ENCODE peak calls at places on chromosome 12, in ten cellular contexts. One of them, this sample, is unnamed.

GRCh38 chr12:107801150-107801549 is 26.6 kb downstream of the ASCL4 start:
- DNase-seq in cerebellar cortex: no peak
- DNase-seq in activated T-cell treated with anti-CD3 and anti-CD28 coated beads for 48 hours: no peak
- DNase-seq in activated CD4-positive, alpha-beta T cell treated with anti-CD3 and anti-CD28 coated beads for 4 hours: no peak
- DNase-seq in upper lobe of right lung: no peak
- DNase-seq in globus pallidus: no peak
- DNase-seq in lung: no peak
- DNase-seq in HCEC 1CT: no peak
- DNase-seq in ACHN: no peak
- DNase-seq in NCI-H2029 treated with DMSO at 0.1 percent for 48 hours: no peak
- DNase-seq in this sample: no peak

GRCh38 chr12:92987362-92987761 is 58.3 kb upstream of the EEA1 start:
- DNase-seq in globus pallidus: peak; percentile 77
- DNase-seq in activated CD4-positive, alpha-beta T cell treated with anti-CD3 and anti-CD28 coated beads for 4 hours: peak; percentile 9
- DNase-seq in upper lobe of right lung: no peak
- DNase-seq in cerebellar cortex: peak; percentile 78
- DNase-seq in lung: no peak
- DNase-seq in activated T-cell treated with anti-CD3 and anti-CD28 coated beads for 48 hours: no peak
- DNase-seq in HCEC 1CT: peak; percentile 77
- DNase-seq in ACHN: peak; percentile 84
- DNase-seq in NCI-H2029 treated with DMSO at 0.1 percent for 48 hours: peak; percentile 53
- DNase-seq in this sample: no peak

GRCh38 chr12:12954361-12954760 is 2.4 kb upstream of the GPRC5D start:
- DNase-seq in HCEC 1CT: no peak
- DNase-seq in upper lobe of right lung: no peak
- DNase-seq in ACHN: no peak
- DNase-seq in activated CD4-positive, alpha-beta T cell treated with anti-CD3 and anti-CD28 coated beads for 4 hours: no peak
- DNase-seq in activated T-cell treated with anti-CD3 and anti-CD28 coated beads for 48 hours: no peak
- DNase-seq in globus pallidus: no peak
- DNase-seq in NCI-H2029 treated with DMSO at 0.1 percent for 48 hours: no peak
- DNase-seq in lung: no peak
- DNase-seq in cerebellar cortex: no peak
- DNase-seq in this sample: no peak

GRCh38 chr12:82896979-82897378 is 210.3 kb downstream of the TMTC2 start:
- DNase-seq in activated T-cell treated with anti-CD3 and anti-CD28 coated beads for 48 hours: no peak
- DNase-seq in ACHN: peak; percentile 51
- DNase-seq in NCI-H2029 treated with DMSO at 0.1 percent for 48 hours: no peak
- DNase-seq in globus pallidus: no peak
- DNase-seq in lung: no peak
- DNase-seq in HCEC 1CT: no peak
- DNase-seq in cerebellar cortex: peak; percentile 19
- DNase-seq in activated CD4-positive, alpha-beta T cell treated with anti-CD3 and anti-CD28 coated beads for 4 hours: no peak
- DNase-seq in upper lobe of right lung: no peak
- DNase-seq in this sample: no peak

GRCh38 chr12:32261638-32262037 is 137.7 kb upstream of the FGD4 start:
- DNase-seq in activated T-cell treated with anti-CD3 and anti-CD28 coated beads for 48 hours: no peak
- DNase-seq in cerebellar cortex: peak; percentile 15
- DNase-seq in upper lobe of right lung: no peak
- DNase-seq in NCI-H2029 treated with DMSO at 0.1 percent for 48 hours: no peak
- DNase-seq in lung: no peak
- DNase-seq in ACHN: peak; percentile 59
- DNase-seq in globus pallidus: no peak
- DNase-seq in activated CD4-positive, alpha-beta T cell treated with anti-CD3 and anti-CD28 coated beads for 4 hours: no peak
- DNase-seq in HCEC 1CT: no peak
- DNase-seq in this sample: peak; percentile 2

GRCh38 chr12:34298176-34298970 is 276.1 kb downstream of the ALG10 start:
- DNase-seq in cerebellar cortex: no peak
- DNase-seq in globus pallidus: no peak
- DNase-seq in HCEC 1CT: no peak
- DNase-seq in upper lobe of right lung: peak; percentile 52
- DNase-seq in activated T-cell treated with anti-CD3 and anti-CD28 coated beads for 48 hours: no peak
- DNase-seq in activated CD4-positive, alpha-beta T cell treated with anti-CD3 and anti-CD28 coated beads for 4 hours: no peak
- DNase-seq in ACHN: no peak
- DNase-seq in NCI-H2029 treated with DMSO at 0.1 percent for 48 hours: no peak
- DNase-seq in lung: no peak
- DNase-seq in this sample: no peak

GRCh38 chr12:2752676-2753371 is 41.9 kb upstream of the FKBP4 start:
- DNase-seq in lung: peak; percentile 67
- DNase-seq in HCEC 1CT: peak; percentile 21
- DNase-seq in activated CD4-positive, alpha-beta T cell treated with anti-CD3 and anti-CD28 coated beads for 4 hours: peak; percentile 58
- DNase-seq in globus pallidus: peak; percentile 41
- DNase-seq in NCI-H2029 treated with DMSO at 0.1 percent for 48 hours: no peak
- DNase-seq in upper lobe of right lung: peak; percentile 87
- DNase-seq in cerebellar cortex: no peak
- DNase-seq in ACHN: peak; percentile 82
- DNase-seq in activated T-cell treated with anti-CD3 and anti-CD28 coated beads for 48 hours: peak; percentile 71
- DNase-seq in this sample: peak; percentile 34

GRCh38 chr12:60148831-60149230 is 553.0 kb downstream of the SLC16A7 start:
- DNase-seq in activated CD4-positive, alpha-beta T cell treated with anti-CD3 and anti-CD28 coated beads for 4 hours: no peak
- DNase-seq in upper lobe of right lung: no peak
- DNase-seq in activated T-cell treated with anti-CD3 and anti-CD28 coated beads for 48 hours: no peak
- DNase-seq in ACHN: peak; percentile 46
- DNase-seq in cerebellar cortex: no peak
- DNase-seq in lung: no peak
- DNase-seq in globus pallidus: no peak
- DNase-seq in HCEC 1CT: peak; percentile 96
- DNase-seq in NCI-H2029 treated with DMSO at 0.1 percent for 48 hours: no peak
- DNase-seq in this sample: no peak

GRCh38 chr12:47238665-47239064 is 158.9 kb upstream of the AMIGO2 start:
- DNase-seq in lung: no peak
- DNase-seq in globus pallidus: no peak
- DNase-seq in cerebellar cortex: no peak
- DNase-seq in ACHN: no peak
- DNase-seq in NCI-H2029 treated with DMSO at 0.1 percent for 48 hours: no peak
- DNase-seq in HCEC 1CT: no peak
- DNase-seq in upper lobe of right lung: no peak
- DNase-seq in activated CD4-positive, alpha-beta T cell treated with anti-CD3 and anti-CD28 coated beads for 4 hours: no peak
- DNase-seq in activated T-cell treated with anti-CD3 and anti-CD28 coated beads for 48 hours: no peak
- DNase-seq in this sample: no peak

GRCh38 chr12:130479401-130480125 is 141.9 kb downstream of the PIWIL1 start:
- DNase-seq in cerebellar cortex: no peak
- DNase-seq in lung: no peak
- DNase-seq in ACHN: no peak
- DNase-seq in globus pallidus: no peak
- DNase-seq in NCI-H2029 treated with DMSO at 0.1 percent for 48 hours: no peak
- DNase-seq in activated CD4-positive, alpha-beta T cell treated with anti-CD3 and anti-CD28 coated beads for 4 hours: no peak
- DNase-seq in upper lobe of right lung: no peak
- DNase-seq in HCEC 1CT: no peak
- DNase-seq in activated T-cell treated with anti-CD3 and anti-CD28 coated beads for 48 hours: no peak
- DNase-seq in this sample: no peak

GRCh38 chr12:24780969-24781368 is 167.9 kb downstream of the BCAT1 start:
- DNase-seq in cerebellar cortex: no peak
- DNase-seq in activated T-cell treated with anti-CD3 and anti-CD28 coated beads for 48 hours: no peak
- DNase-seq in upper lobe of right lung: no peak
- DNase-seq in activated CD4-positive, alpha-beta T cell treated with anti-CD3 and anti-CD28 coated beads for 4 hours: no peak
- DNase-seq in lung: no peak
- DNase-seq in ACHN: no peak
- DNase-seq in globus pallidus: no peak
- DNase-seq in HCEC 1CT: peak; percentile 61
- DNase-seq in NCI-H2029 treated with DMSO at 0.1 percent for 48 hours: no peak
- DNase-seq in this sample: no peak

GRCh38 chr12:121059031-121059898 is 20.2 kb upstream of the OASL start:
- DNase-seq in activated CD4-positive, alpha-beta T cell treated with anti-CD3 and anti-CD28 coated beads for 4 hours: no peak
- DNase-seq in globus pallidus: no peak
- DNase-seq in lung: no peak
- DNase-seq in upper lobe of right lung: no peak
- DNase-seq in cerebellar cortex: no peak
- DNase-seq in NCI-H2029 treated with DMSO at 0.1 percent for 48 hours: no peak
- DNase-seq in activated T-cell treated with anti-CD3 and anti-CD28 coated beads for 48 hours: no peak
- DNase-seq in ACHN: no peak
- DNase-seq in HCEC 1CT: no peak
- DNase-seq in this sample: no peak

GRCh38 chr12:127926004-127926403 is 341.0 kb upstream of the TMEM132C start:
- DNase-seq in HCEC 1CT: no peak
- DNase-seq in cerebellar cortex: peak; percentile 66
- DNase-seq in ACHN: peak; percentile 41
- DNase-seq in lung: no peak
- DNase-seq in globus pallidus: peak; percentile 72
- DNase-seq in activated CD4-positive, alpha-beta T cell treated with anti-CD3 and anti-CD28 coated beads for 4 hours: no peak
- DNase-seq in NCI-H2029 treated with DMSO at 0.1 percent for 48 hours: no peak
- DNase-seq in upper lobe of right lung: no peak
- DNase-seq in activated T-cell treated with anti-CD3 and anti-CD28 coated beads for 48 hours: no peak
- DNase-seq in this sample: no peak

GRCh38 chr12:12776261-12776660 is 9.2 kb upstream of the APOLD1 start:
- DNase-seq in lung: no peak
- DNase-seq in NCI-H2029 treated with DMSO at 0.1 percent for 48 hours: no peak
- DNase-seq in ACHN: no peak
- DNase-seq in upper lobe of right lung: no peak
- DNase-seq in activated T-cell treated with anti-CD3 and anti-CD28 coated beads for 48 hours: no peak
- DNase-seq in HCEC 1CT: no peak
- DNase-seq in globus pallidus: no peak
- DNase-seq in cerebellar cortex: no peak
- DNase-seq in activated CD4-positive, alpha-beta T cell treated with anti-CD3 and anti-CD28 coated beads for 4 hours: no peak
- DNase-seq in this sample: no peak

GRCh38 chr12:92438641-92439396 is 264.0 kb upstream of the PLEKHG7 start:
- DNase-seq in ACHN: no peak
- DNase-seq in activated CD4-positive, alpha-beta T cell treated with anti-CD3 and anti-CD28 coated beads for 4 hours: no peak
- DNase-seq in activated T-cell treated with anti-CD3 and anti-CD28 coated beads for 48 hours: no peak
- DNase-seq in NCI-H2029 treated with DMSO at 0.1 percent for 48 hours: no peak
- DNase-seq in cerebellar cortex: no peak
- DNase-seq in upper lobe of right lung: no peak
- DNase-seq in lung: no peak
- DNase-seq in HCEC 1CT: no peak
- DNase-seq in globus pallidus: no peak
- DNase-seq in this sample: no peak

GRCh38 chr12:119069029-119069731 is 87.8 kb downstream of the SRRM4 start:
- DNase-seq in activated CD4-positive, alpha-beta T cell treated with anti-CD3 and anti-CD28 coated beads for 4 hours: no peak
- DNase-seq in HCEC 1CT: no peak
- DNase-seq in lung: no peak
- DNase-seq in upper lobe of right lung: no peak
- DNase-seq in ACHN: no peak
- DNase-seq in cerebellar cortex: no peak
- DNase-seq in NCI-H2029 treated with DMSO at 0.1 percent for 48 hours: peak; percentile 48
- DNase-seq in activated T-cell treated with anti-CD3 and anti-CD28 coated beads for 48 hours: no peak
- DNase-seq in globus pallidus: no peak
- DNase-seq in this sample: no peak

GRCh38 chr12:120413901-120414695 is 23.8 kb upstream of the COX6A1 start:
- DNase-seq in lung: no peak
- DNase-seq in cerebellar cortex: no peak
- DNase-seq in globus pallidus: peak; percentile 31
- DNase-seq in NCI-H2029 treated with DMSO at 0.1 percent for 48 hours: peak; percentile 45
- DNase-seq in HCEC 1CT: no peak
- DNase-seq in upper lobe of right lung: no peak
- DNase-seq in activated CD4-positive, alpha-beta T cell treated with anti-CD3 and anti-CD28 coated beads for 4 hours: no peak
- DNase-seq in ACHN: no peak
- DNase-seq in activated T-cell treated with anti-CD3 and anti-CD28 coated beads for 48 hours: no peak
- DNase-seq in this sample: no peak

GRCh38 chr12:93624595-93625294 is 52.3 kb downstream of the SOCS2 start:
- DNase-seq in globus pallidus: no peak
- DNase-seq in HCEC 1CT: peak; percentile 99
- DNase-seq in ACHN: peak; percentile 95
- DNase-seq in lung: peak; percentile 3
- DNase-seq in activated CD4-positive, alpha-beta T cell treated with anti-CD3 and anti-CD28 coated beads for 4 hours: no peak
- DNase-seq in activated T-cell treated with anti-CD3 and anti-CD28 coated beads for 48 hours: no peak
- DNase-seq in cerebellar cortex: no peak
- DNase-seq in upper lobe of right lung: no peak
- DNase-seq in NCI-H2029 treated with DMSO at 0.1 percent for 48 hours: no peak
- DNase-seq in this sample: peak; percentile 28